ENCODE peak calls at places on chromosomes 7 and 10, in four cellular contexts. M is smooth muscle cell of the brain vasculature, N is H7, U is SK-MEL-5. G is an unnamed sample.

GRCh38 chr10:79353000-79353406 is 5.7 kb downstream of the PPIF start:
- DNase-seq in M (no peak), N (peak), U (no peak), G (no peak)

GRCh38 chr7:116583653-116584052 is 58.8 kb downstream of the CAV1 start:
- DNase-seq in M (no peak), N (no peak), U (no peak), G (no peak)

GRCh38 chr10:46523119-46523880 is 33.2 kb downstream of the GPRIN2 start:
- DNase-seq in M (no peak), N (peak), U (no peak), G (no peak)

GRCh38 chr7:105345003-105345402 is 43.7 kb downstream of the SRPK2 start:
- DNase-seq in M (no peak), N (no peak), U (no peak), G (no peak)

GRCh38 chr10:96767611-96768010 is 47.3 kb upstream of the PIK3AP1 start:
- DNase-seq in M (no peak), N (no peak), U (no peak), G (no peak)

GRCh38 chr10:12191715-12192114 is 4.0 kb downstream of the NUDT5 start:
- DNase-seq in M (no peak), N (no peak), U (no peak), G (no peak)

GRCh38 chr10:78451592-78451991 is 417.9 kb downstream of the RPS24 start:
- DNase-seq in M (no peak), N (no peak), U (no peak), G (peak)

GRCh38 chr10:68901106-68901927 is at the start of gene DDX50:
- DNase-seq in M (peak), N (peak), U (peak), G (peak)

GRCh38 chr10:69333205-69333604 is 54.9 kb downstream of the HK1 start:
- DNase-seq in M (no peak), N (peak), U (no peak), G (no peak)

GRCh38 chr10:30433286-30433778 is 652 bp upstream of the MAP3K8 start:
- DNase-seq in M (no peak), N (peak), U (peak), G (peak)

GRCh38 chr7:70133291-70133690 is 535.0 kb downstream of the AUTS2 start:
- DNase-seq in M (no peak), N (no peak), U (no peak), G (no peak)